ENCODE peak calls at places on chromosomes 3 and 15, in seven cellular contexts. One of them, this sample, is unnamed.

GRCh38 chr3:187811580-187812250 is 66.4 kb upstream of the BCL6 start:
- DNase-seq in lower lobe of right lung: no peak
- DNase-seq in fibroblast of mammary gland: peak
- DNase-seq in astrocyte of the spinal cord: peak
- DNase-seq in cardiac muscle cell: no peak
- DNase-seq in GM12864: no peak
- DNase-seq in dorsolateral prefrontal cortex: no peak
- DNase-seq in this sample: peak

GRCh38 chr15:66908503-66909095 is 156.8 kb upstream of the SMAD3 start:
- DNase-seq in lower lobe of right lung: no peak
- DNase-seq in fibroblast of mammary gland: no peak
- DNase-seq in astrocyte of the spinal cord: no peak
- DNase-seq in cardiac muscle cell: no peak
- DNase-seq in GM12864: no peak
- DNase-seq in dorsolateral prefrontal cortex: peak
- DNase-seq in this sample: no peak

GRCh38 chr15:70063992-70064379 is 33.7 kb downstream of the TLE3 start:
- DNase-seq in lower lobe of right lung: peak
- DNase-seq in fibroblast of mammary gland: no peak
- DNase-seq in astrocyte of the spinal cord: no peak
- DNase-seq in cardiac muscle cell: peak
- DNase-seq in GM12864: no peak
- DNase-seq in dorsolateral prefrontal cortex: no peak
- DNase-seq in this sample: no peak

GRCh38 chr3:112813016-112813415 is 33.6 kb downstream of the CD200R1L start:
- DNase-seq in lower lobe of right lung: no peak
- DNase-seq in fibroblast of mammary gland: peak
- DNase-seq in astrocyte of the spinal cord: no peak
- DNase-seq in cardiac muscle cell: no peak
- DNase-seq in GM12864: no peak
- DNase-seq in dorsolateral prefrontal cortex: no peak
- DNase-seq in this sample: no peak

GRCh38 chr3:9912294-9912935 is 4.5 kb upstream of the IL17RC start:
- DNase-seq in lower lobe of right lung: no peak
- DNase-seq in fibroblast of mammary gland: peak
- DNase-seq in astrocyte of the spinal cord: peak
- DNase-seq in cardiac muscle cell: no peak
- DNase-seq in GM12864: no peak
- DNase-seq in dorsolateral prefrontal cortex: no peak
- DNase-seq in this sample: peak

GRCh38 chr15:74193905-74194304 is 8.7 kb downstream of the STRA6 start:
- DNase-seq in lower lobe of right lung: no peak
- DNase-seq in fibroblast of mammary gland: no peak
- DNase-seq in astrocyte of the spinal cord: no peak
- DNase-seq in cardiac muscle cell: no peak
- DNase-seq in GM12864: no peak
- DNase-seq in dorsolateral prefrontal cortex: no peak
- DNase-seq in this sample: no peak

GRCh38 chr15:94671845-94672524 is 440.6 kb downstream of the MCTP2 start:
- DNase-seq in lower lobe of right lung: no peak
- DNase-seq in fibroblast of mammary gland: no peak
- DNase-seq in astrocyte of the spinal cord: peak
- DNase-seq in cardiac muscle cell: peak
- DNase-seq in GM12864: no peak
- DNase-seq in dorsolateral prefrontal cortex: no peak
- DNase-seq in this sample: peak

GRCh38 chr15:69758810-69759410 is 306.3 kb downstream of the RPLP1 start:
- DNase-seq in lower lobe of right lung: peak
- DNase-seq in fibroblast of mammary gland: peak
- DNase-seq in astrocyte of the spinal cord: peak
- DNase-seq in cardiac muscle cell: no peak
- DNase-seq in GM12864: peak
- DNase-seq in dorsolateral prefrontal cortex: peak
- DNase-seq in this sample: peak

GRCh38 chr3:126464997-126465396 is 10.7 kb downstream of the ZXDC start:
- DNase-seq in lower lobe of right lung: no peak
- DNase-seq in fibroblast of mammary gland: no peak
- DNase-seq in astrocyte of the spinal cord: no peak
- DNase-seq in cardiac muscle cell: no peak
- DNase-seq in GM12864: no peak
- DNase-seq in dorsolateral prefrontal cortex: no peak
- DNase-seq in this sample: no peak

GRCh38 chr15:96477227-96477626 is 146.7 kb downstream of the NR2F2 start:
- DNase-seq in lower lobe of right lung: no peak
- DNase-seq in fibroblast of mammary gland: no peak
- DNase-seq in astrocyte of the spinal cord: no peak
- DNase-seq in cardiac muscle cell: no peak
- DNase-seq in GM12864: no peak
- DNase-seq in dorsolateral prefrontal cortex: no peak
- DNase-seq in this sample: no peak

GRCh38 chr3:127690106-127690505 is 17.4 kb downstream of the ABTB1 start:
- DNase-seq in lower lobe of right lung: peak
- DNase-seq in fibroblast of mammary gland: peak
- DNase-seq in astrocyte of the spinal cord: peak
- DNase-seq in cardiac muscle cell: no peak
- DNase-seq in GM12864: no peak
- DNase-seq in dorsolateral prefrontal cortex: no peak
- DNase-seq in this sample: peak

DNA sequence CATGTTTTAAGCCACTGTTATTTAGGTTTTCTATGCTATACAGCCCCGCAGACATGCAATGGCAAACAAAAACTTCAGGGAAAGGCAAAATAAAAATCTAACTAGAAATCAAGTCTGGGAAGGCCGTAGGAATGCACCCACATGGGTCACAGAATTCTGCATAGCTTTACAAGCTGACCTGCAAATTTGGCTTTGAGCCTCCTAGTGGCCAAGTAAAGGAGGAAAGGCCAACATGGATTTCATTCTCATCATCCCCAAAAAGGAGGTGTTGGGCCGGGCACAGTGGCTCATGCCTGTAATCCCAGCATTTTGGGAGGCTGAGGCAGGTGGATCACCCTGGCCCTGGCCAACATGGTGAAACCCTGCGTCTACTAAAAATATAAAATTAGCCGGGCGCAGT is 124.3 kb downstream of the FBLN2 start:
- DNase-seq in lower lobe of right lung: no peak
- DNase-seq in fibroblast of mammary gland: no peak
- DNase-seq in astrocyte of the spinal cord: no peak
- DNase-seq in cardiac muscle cell: no peak
- DNase-seq in GM12864: no peak
- DNase-seq in dorsolateral prefrontal cortex: no peak
- DNase-seq in this sample: peak
- TF ChIP-seq CTCF in lower lobe of right lung: no peak
- TF ChIP-seq CTCF in fibroblast of mammary gland: peak
- TF ChIP-seq CTCF in astrocyte of the spinal cord: peak
- TF ChIP-seq CTCF in cardiac muscle cell: peak
- TF ChIP-seq CTCF in GM12864: peak
- TF ChIP-seq CTCF in dorsolateral prefrontal cortex: no peak
- TF ChIP-seq CTCF in this sample: peak

GRCh38 chr3:56468184-56469106 is at the start of gene ERC2:
- DNase-seq in lower lobe of right lung: peak
- DNase-seq in fibroblast of mammary gland: peak
- DNase-seq in astrocyte of the spinal cord: peak
- DNase-seq in cardiac muscle cell: peak
- DNase-seq in GM12864: no peak
- DNase-seq in dorsolateral prefrontal cortex: peak
- DNase-seq in this sample: peak
- H3K4me3 ChIP-seq in lower lobe of right lung: peak
- H3K4me3 ChIP-seq in fibroblast of mammary gland: peak
- H3K4me3 ChIP-seq in astrocyte of the spinal cord: peak
- H3K4me3 ChIP-seq in cardiac muscle cell: peak
- H3K4me3 ChIP-seq in GM12864: no peak
- H3K4me3 ChIP-seq in dorsolateral prefrontal cortex: peak
- H3K4me3 ChIP-seq in this sample: peak

DNA sequence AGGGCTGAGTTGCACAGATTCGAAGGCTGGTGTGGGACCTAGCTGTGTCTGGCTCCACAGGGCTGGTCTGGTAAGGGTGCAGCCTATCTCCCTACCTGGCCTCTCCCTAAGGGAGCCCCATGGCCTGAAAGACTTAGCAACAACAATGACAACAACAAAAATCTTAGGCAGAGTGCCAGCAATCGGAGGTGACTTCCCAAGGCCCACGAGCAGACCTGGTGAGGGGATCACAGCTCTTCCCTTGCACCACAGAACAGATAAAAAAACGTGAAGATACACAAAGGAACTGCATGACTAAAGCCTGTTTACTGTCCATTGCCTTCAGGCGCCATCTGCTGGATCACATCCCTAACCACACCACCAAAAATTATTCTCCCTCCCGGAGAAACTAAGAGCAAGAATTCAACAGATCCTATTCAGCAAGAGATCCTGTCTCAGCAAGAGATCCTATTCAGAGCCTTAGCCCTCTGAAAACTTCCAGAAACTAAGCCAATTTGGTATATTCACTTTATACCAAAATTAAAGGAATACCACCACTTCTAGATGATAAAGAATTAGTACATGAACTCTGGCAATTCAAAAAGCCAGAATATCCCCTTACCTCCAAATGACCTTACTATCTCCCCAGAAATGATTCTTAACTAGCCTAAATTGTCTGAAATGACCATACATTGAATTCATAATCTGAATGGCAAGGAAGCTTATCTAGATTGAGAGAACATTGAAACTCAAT is 24.1 kb upstream of the OR5K4 start:
- DNase-seq in lower lobe of right lung: no peak
- DNase-seq in fibroblast of mammary gland: peak
- DNase-seq in astrocyte of the spinal cord: peak
- DNase-seq in cardiac muscle cell: peak
- DNase-seq in GM12864: peak
- DNase-seq in dorsolateral prefrontal cortex: peak
- DNase-seq in this sample: peak
- TF ChIP-seq CTCF in lower lobe of right lung: peak
- TF ChIP-seq CTCF in fibroblast of mammary gland: peak
- TF ChIP-seq CTCF in astrocyte of the spinal cord: peak
- TF ChIP-seq CTCF in cardiac muscle cell: peak
- TF ChIP-seq CTCF in GM12864: peak
- TF ChIP-seq CTCF in dorsolateral prefrontal cortex: peak
- TF ChIP-seq CTCF in this sample: peak

DNA sequence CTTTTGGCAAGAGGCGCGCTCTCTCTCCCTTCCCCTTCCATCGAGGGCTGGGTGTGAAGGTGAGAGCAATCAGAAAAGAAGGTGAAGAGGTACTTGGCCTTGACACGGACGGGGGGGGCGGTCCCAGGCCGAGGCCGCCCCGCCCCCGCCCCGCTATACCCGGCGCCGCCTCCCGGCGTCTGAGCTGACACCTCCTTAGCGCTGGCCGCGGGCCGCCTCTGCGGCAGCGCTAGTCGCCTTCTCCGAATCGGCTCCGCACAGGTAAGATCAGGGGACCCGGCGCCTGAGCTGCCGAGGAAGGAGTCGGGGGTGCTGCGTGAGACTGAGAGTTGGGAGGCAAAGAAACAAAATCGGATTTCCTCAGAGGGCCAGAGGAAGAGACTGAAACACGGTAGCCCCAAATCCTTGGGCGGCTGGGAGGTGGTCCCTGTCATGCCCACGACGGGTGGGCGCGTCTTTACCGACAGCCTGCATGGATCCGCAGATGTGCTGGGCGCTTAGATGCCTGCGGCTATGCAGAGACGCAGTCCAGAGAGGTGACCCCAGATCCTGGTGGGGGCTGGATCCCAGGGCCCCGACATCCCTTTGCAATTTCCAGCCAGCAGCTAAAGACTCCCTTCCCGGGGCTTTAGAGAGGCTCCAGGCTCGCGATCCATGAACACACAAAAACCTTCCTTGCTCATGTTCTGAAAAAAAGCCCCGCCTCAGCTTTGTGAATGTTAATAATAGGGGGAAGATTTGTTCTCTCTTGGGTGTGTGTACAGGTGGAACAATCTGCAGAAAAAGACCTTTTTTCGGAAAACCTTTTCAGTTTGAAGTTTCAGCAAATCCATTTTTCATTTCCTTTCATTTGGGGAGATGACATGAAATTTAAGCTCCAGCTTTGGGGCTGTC is at the start of gene ENTPD3:
- DNase-seq in lower lobe of right lung: peak
- DNase-seq in fibroblast of mammary gland: no peak
- DNase-seq in astrocyte of the spinal cord: no peak
- DNase-seq in cardiac muscle cell: peak
- DNase-seq in GM12864: no peak
- DNase-seq in dorsolateral prefrontal cortex: no peak
- DNase-seq in this sample: no peak
- H3K4me3 ChIP-seq in lower lobe of right lung: peak
- H3K4me3 ChIP-seq in fibroblast of mammary gland: peak
- H3K4me3 ChIP-seq in astrocyte of the spinal cord: peak
- H3K4me3 ChIP-seq in cardiac muscle cell: peak
- H3K4me3 ChIP-seq in GM12864: no peak
- H3K4me3 ChIP-seq in dorsolateral prefrontal cortex: peak
- H3K4me3 ChIP-seq in this sample: peak

DNA sequence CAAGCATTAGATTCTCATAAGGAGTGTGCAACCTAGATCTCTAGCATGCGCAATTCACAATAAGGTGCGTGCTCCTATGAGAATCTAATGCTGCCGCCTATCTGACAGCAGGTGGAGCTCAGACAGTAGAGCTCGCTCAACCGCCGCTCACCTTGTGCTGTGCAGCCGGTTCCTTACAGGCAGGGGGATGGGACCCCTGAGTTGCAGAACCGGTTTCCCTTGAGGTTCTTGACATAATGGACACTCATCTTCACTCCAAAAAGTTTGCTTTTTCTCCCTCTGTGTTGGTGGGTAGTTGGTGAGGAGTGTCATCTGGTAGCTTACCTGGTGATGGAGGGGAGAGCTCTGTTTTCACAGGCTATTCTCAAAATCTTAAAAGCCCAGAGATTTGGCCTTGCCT is 324.0 kb upstream of the TBL1XR1 start:
- DNase-seq in lower lobe of right lung: peak
- DNase-seq in fibroblast of mammary gland: no peak
- DNase-seq in astrocyte of the spinal cord: no peak
- DNase-seq in cardiac muscle cell: no peak
- DNase-seq in GM12864: no peak
- DNase-seq in dorsolateral prefrontal cortex: no peak
- DNase-seq in this sample: no peak
- TF ChIP-seq CTCF in lower lobe of right lung: peak
- TF ChIP-seq CTCF in fibroblast of mammary gland: no peak
- TF ChIP-seq CTCF in astrocyte of the spinal cord: no peak
- TF ChIP-seq CTCF in cardiac muscle cell: no peak
- TF ChIP-seq CTCF in GM12864: no peak
- TF ChIP-seq CTCF in dorsolateral prefrontal cortex: no peak
- TF ChIP-seq CTCF in this sample: no peak

DNA sequence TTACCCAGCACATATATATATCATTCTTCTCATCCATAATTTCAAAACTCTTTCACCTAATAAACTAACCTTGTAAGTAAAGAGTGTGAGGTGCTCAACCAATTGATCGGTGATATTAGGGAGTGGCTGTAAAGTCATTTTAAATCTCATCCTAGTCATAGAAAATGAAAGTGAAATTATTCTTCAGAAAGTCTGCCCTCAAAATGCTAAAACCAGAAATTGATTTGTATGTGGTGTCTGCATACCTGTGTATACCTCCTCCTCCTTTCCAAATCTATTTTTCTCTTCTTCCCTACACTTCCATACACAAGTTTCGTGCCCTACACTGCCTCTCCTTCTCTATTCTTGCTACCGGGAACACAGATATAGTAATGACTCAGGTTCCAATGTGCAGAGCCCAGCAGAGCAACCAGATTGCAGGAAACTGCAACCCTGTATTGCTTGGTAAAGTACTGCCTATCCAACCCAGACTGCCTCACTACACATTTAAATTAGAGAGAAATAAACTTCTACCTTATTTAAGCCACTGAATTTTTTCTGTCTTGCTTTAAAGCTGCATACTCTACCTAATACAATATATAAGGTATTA is 7.4 kb upstream of the TBC1D5 start:
- DNase-seq in lower lobe of right lung: no peak
- DNase-seq in fibroblast of mammary gland: no peak
- DNase-seq in astrocyte of the spinal cord: no peak
- DNase-seq in cardiac muscle cell: no peak
- DNase-seq in GM12864: no peak
- DNase-seq in dorsolateral prefrontal cortex: no peak
- DNase-seq in this sample: no peak
- H3K4me3 ChIP-seq in lower lobe of right lung: no peak
- H3K4me3 ChIP-seq in fibroblast of mammary gland: no peak
- H3K4me3 ChIP-seq in astrocyte of the spinal cord: no peak
- H3K4me3 ChIP-seq in cardiac muscle cell: no peak
- H3K4me3 ChIP-seq in GM12864: no peak
- H3K4me3 ChIP-seq in dorsolateral prefrontal cortex: no peak
- H3K4me3 ChIP-seq in this sample: no peak

This sample was measured in choroid plexus epithelial cell.